ENCODE peak calls at places on chromosomes 4 and X, in ten cellular contexts. H is NCI-H2107; M is naive thymus-derived CD4-positive, alpha-beta T cell; F is activated gamma-delta T cell treated with Interleukin-2 at 50 U/mL for 16 hours; O is colonic mucosa; J is sciatic nerve; N is neural crest cell; D is hypothalamus; W is HEK293T; U is bronchial epithelial cell. S is an unnamed sample.

GRCh38 chr4:12932203-12932788 is 551.8 kb downstream of the RAB28 start:
- DNase-seq in W (no peak), U (no peak), N (no peak), O (no peak), D (no peak), J (no peak), H (no peak), F (no peak), M (no peak), S (no peak)

GRCh38 chr4:78781086-78781630 is 5.0 kb downstream of the BMP2K start:
- DNase-seq in D (no peak), N (no peak), U (no peak), F (no peak), H (no peak), O (no peak), J (no peak), M (no peak), W (no peak), S (no peak)

GRCh38 chr4:20042769-20043168 is 208.9 kb upstream of the SLIT2 start:
- DNase-seq in M (no peak), F (no peak), D (no peak), H (no peak), O (no peak), W (no peak), U (peak), N (no peak), J (no peak), S (no peak)

GRCh38 chrX:119686087-119686639 is 6.8 kb downstream of the SEPTIN6 start:
- DNase-seq in M (peak), W (no peak), F (no peak), O (no peak), N (no peak), H (no peak), D (no peak), U (no peak), J (peak), S (no peak)

GRCh38 chr4:75710246-75710645 is 14.1 kb upstream of the USO1 start:
- DNase-seq in M (no peak), N (no peak), U (no peak), O (no peak), F (no peak), D (no peak), W (no peak), J (no peak), H (no peak), S (no peak)

GRCh38 chr4:137851435-137851834 is 319.1 kb upstream of the PCDH18 start:
- DNase-seq in D (no peak), U (no peak), M (no peak), N (no peak), F (no peak), O (no peak), W (no peak), J (no peak), H (no peak), S (no peak)

GRCh38 chr4:134313591-134313990 is 112.0 kb upstream of the PABPC4L start:
- DNase-seq in N (no peak), H (no peak), U (no peak), J (no peak), O (no peak), W (no peak), D (no peak), M (no peak), F (no peak), S (no peak)

GRCh38 chr4:20217521-20217920 is 34.2 kb upstream of the SLIT2 start:
- DNase-seq in D (no peak), W (no peak), H (no peak), N (no peak), U (no peak), O (no peak), M (no peak), J (no peak), F (no peak), S (no peak)

GRCh38 chr4:3324093-3324815 is 31.4 kb downstream of the RGS12 start:
- DNase-seq in D (no peak), M (peak), H (no peak), W (no peak), U (no peak), N (no peak), F (no peak), O (peak), J (no peak), S (no peak)

GRCh38 chr4:58214376-58214775 is 1104.2 kb upstream of the IGFBP7 start:
- DNase-seq in O (no peak), N (no peak), D (no peak), H (no peak), W (no peak), J (no peak), F (no peak), M (no peak), U (no peak), S (no peak)

GRCh38 chrX:20237864-20238263 is 28.8 kb downstream of the RPS6KA3 start:
- DNase-seq in F (no peak), O (no peak), M (no peak), J (no peak), W (no peak), N (no peak), U (peak), D (no peak), H (no peak), S (no peak)

GRCh38 chrX:45774961-45775360 is 574.3 kb upstream of the DIPK2B start:
- DNase-seq in M (no peak), J (no peak), O (no peak), N (no peak), W (no peak), U (peak), H (no peak), D (no peak), F (no peak), S (no peak)

GRCh38 chr4:54423066-54423465 is 194.0 kb downstream of the PDGFRA start:
- DNase-seq in N (no peak), F (no peak), M (no peak), D (no peak), U (peak), H (no peak), W (no peak), O (no peak), J (no peak), S (peak)

GRCh38 chrX:106608016-106608415 is 3.8 kb upstream of the RADX start:
- DNase-seq in W (no peak), H (no peak), D (no peak), J (no peak), N (no peak), M (no peak), F (no peak), O (no peak), U (peak), S (no peak)

GRCh38 chr4:112144546-112145325 is 518 bp upstream of the FAM241A start:
- DNase-seq in D (no peak), U (no peak), J (no peak), N (no peak), O (no peak), M (no peak), W (no peak), F (no peak), H (no peak), S (no peak)

GRCh38 chr4:183580849-183581248 is 76.0 kb downstream of the ING2 start:
- DNase-seq in U (no peak), D (no peak), F (no peak), W (no peak), J (no peak), M (no peak), N (no peak), O (no peak), H (no peak), S (no peak)